ENCODE peak calls at places on chromosome 4, in six cellular contexts. One of them, this sample, is unnamed.

GRCh38 chr4:101835121-101835904 is 44.8 kb downstream of the BANK1 start:
- DNase-seq in body of pancreas: peak; percentile 24
- DNase-seq in B cell: no peak
- DNase-seq in OCI-LY7: no peak
- DNase-seq in neural crest cell: no peak
- DNase-seq in RWPE1: peak; percentile 52
- DNase-seq in this sample: no peak

GRCh38 chr4:121181493-121181892 is 17.4 kb upstream of the TNIP3 start:
- DNase-seq in body of pancreas: no peak
- DNase-seq in B cell: no peak
- DNase-seq in OCI-LY7: no peak
- DNase-seq in neural crest cell: no peak
- DNase-seq in RWPE1: no peak
- DNase-seq in this sample: no peak

GRCh38 chr4:109077486-109077885 is 225.0 kb downstream of the COL25A1 start:
- DNase-seq in body of pancreas: no peak
- DNase-seq in B cell: no peak
- DNase-seq in OCI-LY7: no peak
- DNase-seq in neural crest cell: no peak
- DNase-seq in RWPE1: no peak
- DNase-seq in this sample: no peak

GRCh38 chr4:62644372-62644771 is 1444.2 kb downstream of the ADGRL3 start:
- DNase-seq in body of pancreas: no peak
- DNase-seq in B cell: no peak
- DNase-seq in OCI-LY7: peak; percentile 2
- DNase-seq in neural crest cell: no peak
- DNase-seq in RWPE1: peak; percentile 4
- DNase-seq in this sample: no peak

GRCh38 chr4:43471950-43472349 is 579.4 kb downstream of the GRXCR1 start:
- DNase-seq in body of pancreas: no peak
- DNase-seq in B cell: no peak
- DNase-seq in OCI-LY7: no peak
- DNase-seq in neural crest cell: no peak
- DNase-seq in RWPE1: no peak
- DNase-seq in this sample: no peak

GRCh38 chr4:15742083-15742582 is 36.0 kb upstream of the CD38 start:
- DNase-seq in body of pancreas: no peak
- DNase-seq in B cell: no peak
- DNase-seq in OCI-LY7: no peak
- DNase-seq in neural crest cell: no peak
- DNase-seq in RWPE1: no peak
- DNase-seq in this sample: no peak

GRCh38 chr4:185235480-185236154 is 26.2 kb downstream of the SNX25 start:
- DNase-seq in body of pancreas: no peak
- DNase-seq in B cell: no peak
- DNase-seq in OCI-LY7: no peak
- DNase-seq in neural crest cell: no peak
- DNase-seq in RWPE1: no peak
- DNase-seq in this sample: no peak

GRCh38 chr4:1609901-1610790 is 74.0 kb downstream of the FAM53A start:
- DNase-seq in body of pancreas: no peak
- DNase-seq in B cell: no peak
- DNase-seq in OCI-LY7: no peak
- DNase-seq in neural crest cell: no peak
- DNase-seq in RWPE1: no peak
- DNase-seq in this sample: no peak

GRCh38 chr4:649751-650310 is 24.2 kb downstream of the ATP5ME start:
- DNase-seq in body of pancreas: no peak
- DNase-seq in B cell: no peak
- DNase-seq in OCI-LY7: no peak
- DNase-seq in neural crest cell: no peak
- DNase-seq in RWPE1: no peak
- DNase-seq in this sample: no peak

GRCh38 chr4:185771696-185772390 is 40.2 kb downstream of the SORBS2 start:
- DNase-seq in body of pancreas: no peak
- DNase-seq in B cell: no peak
- DNase-seq in OCI-LY7: no peak
- DNase-seq in neural crest cell: no peak
- DNase-seq in RWPE1: no peak
- DNase-seq in this sample: no peak

GRCh38 chr4:1026115-1026514 is 14.7 kb downstream of the FGFRL1 start:
- DNase-seq in body of pancreas: peak; percentile 75
- DNase-seq in B cell: peak; percentile 69
- DNase-seq in OCI-LY7: peak; percentile 65
- DNase-seq in neural crest cell: no peak
- DNase-seq in RWPE1: no peak
- DNase-seq in this sample: peak; percentile 95

GRCh38 chr4:164926301-164926700 is 49.3 kb downstream of the APELA start:
- DNase-seq in body of pancreas: no peak
- DNase-seq in B cell: no peak
- DNase-seq in OCI-LY7: no peak
- DNase-seq in neural crest cell: no peak
- DNase-seq in RWPE1: peak; percentile 61
- DNase-seq in this sample: no peak

GRCh38 chr4:174120446-174121142 is 162.9 kb downstream of the FBXO8 start:
- DNase-seq in body of pancreas: peak; percentile 36
- DNase-seq in B cell: no peak
- DNase-seq in OCI-LY7: peak; percentile 50
- DNase-seq in neural crest cell: peak; percentile 53
- DNase-seq in RWPE1: peak; percentile 51
- DNase-seq in this sample: peak; percentile 28

GRCh38 chr4:15232725-15233597 is 194.9 kb upstream of the C1QTNF7 start:
- DNase-seq in body of pancreas: no peak
- DNase-seq in B cell: no peak
- DNase-seq in OCI-LY7: no peak
- DNase-seq in neural crest cell: no peak
- DNase-seq in RWPE1: no peak
- DNase-seq in this sample: peak; percentile 15

GRCh38 chr4:152308925-152309324 is 227.0 kb downstream of the FBXW7 start:
- DNase-seq in body of pancreas: no peak
- DNase-seq in B cell: no peak
- DNase-seq in OCI-LY7: no peak
- DNase-seq in neural crest cell: no peak
- DNase-seq in RWPE1: no peak
- DNase-seq in this sample: no peak

GRCh38 chr4:8542776-8543525 is 37.2 kb upstream of the GPR78 start:
- DNase-seq in body of pancreas: no peak
- DNase-seq in B cell: no peak
- DNase-seq in OCI-LY7: no peak
- DNase-seq in neural crest cell: no peak
- DNase-seq in RWPE1: no peak
- DNase-seq in this sample: no peak

GRCh38 chr4:177902386-177902785 is 460.1 kb upstream of the AGA start:
- DNase-seq in body of pancreas: no peak
- DNase-seq in B cell: no peak
- DNase-seq in OCI-LY7: no peak
- DNase-seq in neural crest cell: no peak
- DNase-seq in RWPE1: no peak
- DNase-seq in this sample: no peak

GRCh38 chr4:27023366-27023765 is 162.7 kb downstream of the STIM2 start:
- DNase-seq in body of pancreas: no peak
- DNase-seq in B cell: no peak
- DNase-seq in OCI-LY7: no peak
- DNase-seq in neural crest cell: no peak
- DNase-seq in RWPE1: no peak
- DNase-seq in this sample: no peak

GRCh38 chr4:14184265-14184664 is 556.7 kb upstream of the BOD1L1 start:
- DNase-seq in body of pancreas: no peak
- DNase-seq in B cell: no peak
- DNase-seq in OCI-LY7: no peak
- DNase-seq in neural crest cell: no peak
- DNase-seq in RWPE1: no peak
- DNase-seq in this sample: no peak

GRCh38 chr4:25370242-25370641 is 6.8 kb upstream of the ANAPC4 start:
- DNase-seq in body of pancreas: no peak
- DNase-seq in B cell: no peak
- DNase-seq in OCI-LY7: no peak
- DNase-seq in neural crest cell: no peak
- DNase-seq in RWPE1: no peak
- DNase-seq in this sample: no peak

GRCh38 chr4:150723727-150724411 is 141.9 kb downstream of the MAB21L2 start:
- DNase-seq in body of pancreas: no peak
- DNase-seq in B cell: no peak
- DNase-seq in OCI-LY7: no peak
- DNase-seq in neural crest cell: no peak
- DNase-seq in RWPE1: no peak
- DNase-seq in this sample: no peak

GRCh38 chr4:141207971-141208370 is 12.7 kb upstream of the ZNF330 start:
- DNase-seq in body of pancreas: no peak
- DNase-seq in B cell: no peak
- DNase-seq in OCI-LY7: no peak
- DNase-seq in neural crest cell: no peak
- DNase-seq in RWPE1: no peak
- DNase-seq in this sample: no peak

GRCh38 chr4:158581161-158581560 is 59.5 kb downstream of the RXFP1 start:
- DNase-seq in body of pancreas: no peak
- DNase-seq in B cell: no peak
- DNase-seq in OCI-LY7: no peak
- DNase-seq in neural crest cell: no peak
- DNase-seq in RWPE1: no peak
- DNase-seq in this sample: no peak

GRCh38 chr4:169032194-169032593 is 22.1 kb upstream of the CBR4 start:
- DNase-seq in body of pancreas: no peak
- DNase-seq in B cell: no peak
- DNase-seq in OCI-LY7: no peak
- DNase-seq in neural crest cell: no peak
- DNase-seq in RWPE1: no peak
- DNase-seq in this sample: no peak

GRCh38 chr4:98657531-98658286 is 702 bp downstream of the TSPAN5 start:
- DNase-seq in body of pancreas: peak; percentile 22
- DNase-seq in B cell: no peak
- DNase-seq in OCI-LY7: no peak
- DNase-seq in neural crest cell: peak; percentile 44
- DNase-seq in RWPE1: peak; percentile 85
- DNase-seq in this sample: peak; percentile 26

GRCh38 chr4:6386091-6386490 is 86.3 kb downstream of the PPP2R2C start:
- DNase-seq in body of pancreas: no peak
- DNase-seq in B cell: no peak
- DNase-seq in OCI-LY7: no peak
- DNase-seq in neural crest cell: no peak
- DNase-seq in RWPE1: peak; percentile 12
- DNase-seq in this sample: no peak

GRCh38 chr4:113469023-113469390 is 292.5 kb downstream of the CAMK2D start:
- DNase-seq in body of pancreas: no peak
- DNase-seq in B cell: no peak
- DNase-seq in OCI-LY7: no peak
- DNase-seq in neural crest cell: no peak
- DNase-seq in RWPE1: no peak
- DNase-seq in this sample: no peak

GRCh38 chr4:1472911-1473518 is 66.8 kb upstream of the NKX1-1 start:
- DNase-seq in body of pancreas: no peak
- DNase-seq in B cell: no peak
- DNase-seq in OCI-LY7: no peak
- DNase-seq in neural crest cell: no peak
- DNase-seq in RWPE1: no peak
- DNase-seq in this sample: no peak

GRCh38 chr4:95465010-95465409 is 83.8 kb downstream of the UNC5C start:
- DNase-seq in body of pancreas: no peak
- DNase-seq in B cell: no peak
- DNase-seq in OCI-LY7: no peak
- DNase-seq in neural crest cell: no peak
- DNase-seq in RWPE1: peak; percentile 1
- DNase-seq in this sample: no peak

GRCh38 chr4:3340703-3341088 is 47.9 kb downstream of the RGS12 start:
- DNase-seq in body of pancreas: peak; percentile 94
- DNase-seq in B cell: no peak
- DNase-seq in OCI-LY7: no peak
- DNase-seq in neural crest cell: no peak
- DNase-seq in RWPE1: peak; percentile 3
- DNase-seq in this sample: no peak
- TF ChIP-seq CTCF in body of pancreas: peak; percentile 67
- TF ChIP-seq CTCF in B cell: no peak
- TF ChIP-seq CTCF in OCI-LY7: no peak
- TF ChIP-seq CTCF in neural crest cell: no peak
- TF ChIP-seq CTCF in RWPE1: peak; percentile 26
- TF ChIP-seq CTCF in this sample: no peak

DNA sequence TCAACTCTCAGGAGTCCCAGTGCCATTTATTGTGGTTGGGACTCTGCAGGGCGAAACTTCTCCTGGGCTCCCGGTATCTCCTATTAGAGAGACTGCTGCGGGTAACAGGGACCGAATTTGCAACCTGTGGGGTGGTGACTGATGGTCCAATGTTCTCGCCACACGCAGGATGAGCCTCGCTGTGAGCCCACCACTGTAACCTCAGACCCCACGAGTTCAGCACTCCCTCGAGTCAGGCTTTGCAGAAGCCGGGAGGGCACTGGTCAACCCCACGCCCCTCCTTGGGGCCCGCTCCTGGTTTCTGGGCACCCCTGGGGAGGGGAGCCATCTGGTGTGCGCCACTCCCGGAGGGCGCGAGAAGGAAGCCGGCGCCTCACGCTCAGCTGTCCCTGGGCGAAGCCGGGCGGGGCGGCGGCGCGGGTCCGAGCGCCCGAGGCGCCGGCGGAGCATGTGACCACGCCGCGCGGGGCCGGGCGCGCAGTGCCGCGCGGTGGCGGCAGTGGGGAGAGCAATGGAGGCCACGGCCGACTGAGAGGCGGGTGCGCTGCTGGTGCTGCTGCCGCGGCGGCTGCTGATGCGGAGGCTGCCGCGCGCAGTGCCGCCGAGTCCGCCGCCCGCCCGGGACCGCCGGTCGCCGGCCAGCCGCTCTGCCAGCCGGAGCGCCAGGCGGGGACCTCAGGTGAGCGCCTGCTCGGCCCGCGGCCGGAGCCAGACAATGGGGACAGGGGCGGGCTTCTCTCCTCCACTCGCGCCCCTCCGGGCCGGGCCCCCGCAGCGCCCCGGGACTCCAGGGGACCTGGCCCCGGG is 100.1 kb downstream of the CEP135 start:
- DNase-seq in body of pancreas: peak; percentile 24
- DNase-seq in B cell: peak; percentile 45
- DNase-seq in OCI-LY7: peak; percentile 89
- DNase-seq in neural crest cell: peak; percentile 68
- DNase-seq in RWPE1: peak; percentile 52
- DNase-seq in this sample: peak; percentile 89
- TF ChIP-seq CTCF in body of pancreas: no peak
- TF ChIP-seq CTCF in B cell: no peak
- TF ChIP-seq CTCF in OCI-LY7: no peak
- TF ChIP-seq CTCF in neural crest cell: peak; percentile 57
- TF ChIP-seq CTCF in RWPE1: peak; percentile 76
- TF ChIP-seq CTCF in this sample: peak; percentile 85

DNA sequence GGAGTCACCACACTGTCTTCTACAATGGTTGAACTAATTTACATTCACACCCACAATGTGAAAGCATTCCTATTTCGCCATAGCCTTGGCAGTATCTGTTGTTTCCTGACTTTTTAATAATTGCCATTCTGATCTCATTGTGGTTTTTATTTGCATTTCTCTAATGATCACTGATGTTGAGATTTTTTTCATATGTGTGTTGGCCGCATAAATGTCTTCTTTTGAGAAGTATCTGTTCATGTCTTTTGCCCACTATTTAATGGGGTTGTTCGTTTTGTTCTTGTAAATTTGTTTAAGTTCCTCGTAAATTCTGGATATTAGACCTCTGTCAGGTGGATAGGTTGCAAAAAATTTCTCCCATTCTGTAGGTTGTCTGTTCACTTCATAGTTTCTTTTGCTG is 519.1 kb downstream of the STPG2 start:
- DNase-seq in body of pancreas: no peak
- DNase-seq in B cell: no peak
- DNase-seq in OCI-LY7: no peak
- DNase-seq in neural crest cell: no peak
- DNase-seq in RWPE1: no peak
- DNase-seq in this sample: no peak
- TF ChIP-seq CTCF in body of pancreas: no peak
- TF ChIP-seq CTCF in B cell: no peak
- TF ChIP-seq CTCF in OCI-LY7: no peak
- TF ChIP-seq CTCF in neural crest cell: no peak
- TF ChIP-seq CTCF in RWPE1: no peak
- TF ChIP-seq CTCF in this sample: no peak

GRCh38 chr4:4302001-4302400 is 11.9 kb downstream of the ZBTB49 start:
- DNase-seq in body of pancreas: no peak
- DNase-seq in B cell: no peak
- DNase-seq in OCI-LY7: no peak
- DNase-seq in neural crest cell: no peak
- DNase-seq in RWPE1: no peak
- DNase-seq in this sample: no peak
- TF ChIP-seq CTCF in body of pancreas: no peak
- TF ChIP-seq CTCF in B cell: no peak
- TF ChIP-seq CTCF in OCI-LY7: no peak
- TF ChIP-seq CTCF in neural crest cell: no peak
- TF ChIP-seq CTCF in RWPE1: no peak
- TF ChIP-seq CTCF in this sample: no peak

This sample was measured in GM20000.